ENCODE peak calls at places on chromosomes 12 and 14, in seven cellular contexts. A is thoracic aorta, Q is mucosa of descending colon, M is GM23248, W is BJ, Z is mammary epithelial cell, S is AG10803. T is an unnamed sample.

GRCh38 chr12:22180699-22181098 is 134.7 kb downstream of the CMAS start:
- DNase-seq in A (no peak), W (no peak), Q (no peak), Z (no peak), S (no peak), M (no peak), T (peak)

GRCh38 chr12:116133149-116133548 is 144.3 kb downstream of the MED13L start:
- DNase-seq in M (peak), W (no peak), Z (peak), Q (no peak), A (no peak), S (peak), T (no peak)

GRCh38 chr12:21941522-21942376 is 523 bp upstream of the ABCC9 start:
- DNase-seq in Q (peak), A (no peak), M (peak), Z (no peak), S (peak), W (no peak), T (no peak)

GRCh38 chr12:5220835-5221234 is 177.2 kb downstream of the KCNA5 start:
- DNase-seq in S (peak), A (no peak), Q (no peak), Z (peak), M (no peak), W (no peak), T (no peak)

GRCh38 chr12:55637467-55637866 is 775 bp downstream of the OR10P1 start:
- DNase-seq in A (no peak), Z (no peak), M (no peak), S (no peak), Q (no peak), W (no peak), T (no peak)

GRCh38 chr12:108099778-108100177 is 29.3 kb upstream of the WSCD2 start:
- DNase-seq in Z (no peak), A (no peak), M (no peak), Q (no peak), W (no peak), S (no peak), T (no peak)

GRCh38 chr14:93018401-93018800 is 95.5 kb downstream of the CHGA start:
- DNase-seq in A (no peak), Z (no peak), Q (no peak), W (no peak), M (peak), S (peak), T (no peak)

GRCh38 chr12:13181375-13182070 is 15.0 kb upstream of the EMP1 start:
- DNase-seq in M (no peak), Z (no peak), S (no peak), A (no peak), Q (no peak), W (no peak), T (no peak)

GRCh38 chr12:96249196-96250118 is 55.3 kb downstream of the ELK3 start:
- DNase-seq in A (no peak), S (peak), M (peak), W (no peak), Z (no peak), Q (no peak), T (no peak)

GRCh38 chr12:8709124-8709830 is 11.5 kb downstream of the RIMKLB start:
- DNase-seq in S (peak), A (no peak), Z (no peak), W (peak), Q (peak), M (peak), T (peak)

GRCh38 chr14:59679872-59680271 is 103.3 kb upstream of the CCDC175 start:
- DNase-seq in Z (no peak), W (peak), S (peak), A (peak), M (peak), Q (no peak), T (no peak)

GRCh38 chr12:82144505-82144904 is 213.7 kb downstream of the CCDC59 start:
- DNase-seq in A (no peak), W (no peak), M (peak), Q (no peak), S (no peak), Z (no peak), T (no peak)

GRCh38 chr14:24312736-24313507 is 1.6 kb downstream of the LTB4R start:
- DNase-seq in S (no peak), Z (no peak), W (no peak), Q (no peak), M (no peak), A (no peak), T (peak)

GRCh38 chr14:61132336-61132735 is 148.8 kb downstream of the TMEM30B start:
- DNase-seq in M (no peak), Q (no peak), W (no peak), Z (no peak), S (peak), A (no peak), T (no peak)

GRCh38 chr14:72543325-72543724 is 350.6 kb downstream of the DPF3 start:
- DNase-seq in S (peak), W (no peak), A (no peak), Q (no peak), M (no peak), Z (no peak), T (no peak)

GRCh38 chr14:95044463-95045254 is 112.7 kb downstream of the DICER1 start:
- DNase-seq in Z (no peak), S (no peak), W (no peak), Q (no peak), M (no peak), A (no peak), T (no peak)

GRCh38 chr12:105945935-105946334 is 192.8 kb downstream of the NUAK1 start:
- DNase-seq in S (peak), A (no peak), Z (no peak), W (no peak), Q (no peak), M (no peak), T (no peak)

GRCh38 chr14:104293851-104294627 is 155.7 kb downstream of the KIF26A start:
- DNase-seq in Q (peak), Z (no peak), M (peak), W (no peak), A (no peak), S (no peak), T (no peak)

GRCh38 chr14:99570542-99571302 is 33.3 kb downstream of the CCDC85C start:
- DNase-seq in A (no peak), S (no peak), Q (no peak), M (no peak), Z (no peak), W (no peak), T (no peak)

GRCh38 chr12:76413121-76413520 is 64.9 kb upstream of the BBS10 start:
- DNase-seq in W (no peak), Z (peak), M (no peak), S (no peak), Q (no peak), A (no peak), T (no peak)

GRCh38 chr14:56341766-56342418 is 223.7 kb downstream of the PELI2 start:
- DNase-seq in S (peak), M (peak), Q (no peak), W (no peak), Z (no peak), A (no peak), T (no peak)

GRCh38 chr14:35213869-35214387 is 78.3 kb upstream of the PSMA6 start:
- DNase-seq in Z (peak), A (no peak), S (peak), Q (no peak), M (peak), W (no peak), T (no peak)

GRCh38 chr12:106187842-106188241 is 49.1 kb upstream of the NUAK1 start:
- DNase-seq in A (no peak), Z (no peak), S (no peak), W (no peak), Q (no peak), M (no peak), T (no peak)

GRCh38 chr12:31498424-31498823 is 92.5 kb downstream of the DENND5B start:
- DNase-seq in A (no peak), M (no peak), Q (no peak), Z (no peak), S (no peak), W (no peak), T (no peak)

GRCh38 chr12:57738142-57738474 is 434 bp downstream of the AGAP2 start:
- DNase-seq in A (no peak), Q (no peak), M (no peak), W (no peak), S (no peak), Z (no peak), T (no peak)

GRCh38 chr12:126784328-126784921 is 1482.5 kb upstream of the TMEM132C start:
- DNase-seq in Q (no peak), M (peak), Z (peak), S (peak), A (no peak), W (no peak), T (peak)

GRCh38 chr12:120702629-120703028 is 7.6 kb upstream of the UNC119B start:
- DNase-seq in Q (no peak), M (no peak), S (no peak), W (no peak), Z (no peak), A (no peak), T (no peak)

GRCh38 chr14:86543531-86543930 is 1013.6 kb downstream of the FLRT2 start:
- DNase-seq in M (no peak), Q (no peak), W (no peak), A (no peak), Z (no peak), S (peak), T (no peak)

GRCh38 chr12:124828264-124829007 is 35.2 kb downstream of the SCARB1 start:
- DNase-seq in S (peak), M (peak), Z (peak), Q (peak), A (no peak), W (no peak), T (no peak)

GRCh38 chr14:93042968-93043940 is 72.5 kb downstream of the ITPK1 start:
- DNase-seq in M (peak), Q (peak), S (peak), Z (peak), A (peak), W (peak), T (peak)

GRCh38 chr12:110269622-110270124 is 11.4 kb upstream of the ATP2A2 start:
- DNase-seq in A (no peak), M (peak), W (no peak), Q (no peak), Z (peak), S (peak), T (no peak)

GRCh38 chr14:50082784-50083466 is 33.4 kb downstream of the VCPKMT start:
- DNase-seq in Q (peak), Z (peak), A (no peak), S (no peak), W (no peak), M (no peak), T (peak)

GRCh38 chr12:90899456-90900182 is 55.4 kb downstream of the CCER1 start:
- DNase-seq in A (no peak), Z (peak), M (peak), Q (no peak), S (peak), W (no peak), T (no peak)

GRCh38 chr12:93530358-93530757 is 42.1 kb upstream of the SOCS2 start:
- DNase-seq in S (no peak), Z (no peak), W (no peak), Q (no peak), M (no peak), A (no peak), T (no peak)

GRCh38 chr14:24398943-24399801 is at the start of gene NYNRIN:
- DNase-seq in M (peak), S (no peak), Z (no peak), W (no peak), A (no peak), Q (peak), T (no peak)

DNA sequence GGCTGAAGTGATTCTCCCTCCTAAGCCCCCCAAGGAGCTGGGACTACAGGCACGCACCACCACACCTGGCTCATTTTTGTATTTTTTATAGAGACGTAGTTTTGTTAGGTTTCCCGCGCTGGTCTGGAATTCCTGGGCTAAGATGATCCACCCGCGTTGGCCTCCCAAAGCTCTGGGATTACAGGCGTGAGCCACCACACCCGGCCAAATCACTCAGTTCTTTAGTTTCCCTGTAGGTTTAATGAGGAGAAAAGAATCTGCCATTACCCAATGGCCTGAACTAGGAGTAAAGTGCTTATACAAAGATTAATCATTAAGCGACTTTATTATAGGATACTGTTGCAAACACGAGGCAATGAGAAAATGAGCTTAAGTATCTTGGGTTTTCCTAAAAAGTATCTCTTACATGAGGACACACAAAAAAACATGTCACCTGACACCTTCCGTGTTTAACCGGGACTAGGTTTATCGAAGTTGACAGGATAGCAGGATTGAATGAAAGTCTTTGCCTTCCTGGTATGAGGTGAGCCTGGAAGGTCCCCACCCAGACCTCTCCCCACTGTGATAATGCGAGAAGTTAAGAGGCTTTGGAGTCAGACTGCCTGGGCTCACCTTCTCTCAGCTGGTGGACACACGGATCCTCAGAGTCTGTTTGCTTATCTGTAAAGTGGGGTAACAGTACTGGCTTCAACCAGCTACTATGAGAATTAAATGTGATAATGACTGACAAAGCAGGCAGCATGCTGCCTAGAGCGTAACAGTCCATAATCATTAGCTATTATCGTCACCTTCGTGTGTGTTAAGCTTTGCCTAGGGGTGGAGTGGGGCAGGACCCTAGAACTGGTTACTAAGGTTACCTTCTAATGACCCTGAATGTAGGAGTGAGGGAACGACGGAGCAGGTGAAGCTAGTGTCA is 133.6 kb upstream of the KRAS start:
- DNase-seq in S (no peak), Q (peak), W (no peak), Z (no peak), A (no peak), M (no peak), T (no peak)
- H3K4me3 ChIP-seq in S (peak), Q (no peak), W (peak), Z (no peak), A (peak), M (peak), T (no peak)

GRCh38 chr14:77324289-77324688 is 3.5 kb downstream of the GSTZ1 start:
- DNase-seq in S (no peak), M (no peak), Q (no peak), A (no peak), Z (no peak), W (no peak), T (no peak)
- H3K4me3 ChIP-seq in S (no peak), M (no peak), Q (no peak), A (no peak), Z (no peak), W (no peak), T (no peak)

GRCh38 chr12:6827982-6828670 is at the start of gene P3H3:
- DNase-seq in A (no peak), W (no peak), M (peak), Q (no peak), Z (no peak), S (peak), T (no peak)

GRCh38 chr12:6826734-6827436 is 1.3 kb upstream of the P3H3 start:
- DNase-seq in A (no peak), W (no peak), S (no peak), M (no peak), Q (no peak), Z (no peak), T (no peak)

GRCh38 chr12:6828671-6829531 is 694 bp downstream of the P3H3 start:
- DNase-seq in Q (peak), Z (no peak), S (peak), M (peak), A (no peak), W (no peak), T (no peak)

GRCh38 chr12:6826125-6826733 is 2.0 kb upstream of the P3H3 start:
- DNase-seq in M (no peak), A (no peak), Z (no peak), S (no peak), Q (no peak), W (no peak), T (no peak)

GRCh38 chr12:6827437-6827894 is 741 bp upstream of the P3H3 start:
- DNase-seq in Q (peak), W (peak), M (peak), A (peak), Z (peak), S (peak), T (no peak)
- H3K4me3 ChIP-seq in Q (no peak), W (peak), M (peak), A (peak), Z (no peak), S (peak), T (no peak)

DNA sequence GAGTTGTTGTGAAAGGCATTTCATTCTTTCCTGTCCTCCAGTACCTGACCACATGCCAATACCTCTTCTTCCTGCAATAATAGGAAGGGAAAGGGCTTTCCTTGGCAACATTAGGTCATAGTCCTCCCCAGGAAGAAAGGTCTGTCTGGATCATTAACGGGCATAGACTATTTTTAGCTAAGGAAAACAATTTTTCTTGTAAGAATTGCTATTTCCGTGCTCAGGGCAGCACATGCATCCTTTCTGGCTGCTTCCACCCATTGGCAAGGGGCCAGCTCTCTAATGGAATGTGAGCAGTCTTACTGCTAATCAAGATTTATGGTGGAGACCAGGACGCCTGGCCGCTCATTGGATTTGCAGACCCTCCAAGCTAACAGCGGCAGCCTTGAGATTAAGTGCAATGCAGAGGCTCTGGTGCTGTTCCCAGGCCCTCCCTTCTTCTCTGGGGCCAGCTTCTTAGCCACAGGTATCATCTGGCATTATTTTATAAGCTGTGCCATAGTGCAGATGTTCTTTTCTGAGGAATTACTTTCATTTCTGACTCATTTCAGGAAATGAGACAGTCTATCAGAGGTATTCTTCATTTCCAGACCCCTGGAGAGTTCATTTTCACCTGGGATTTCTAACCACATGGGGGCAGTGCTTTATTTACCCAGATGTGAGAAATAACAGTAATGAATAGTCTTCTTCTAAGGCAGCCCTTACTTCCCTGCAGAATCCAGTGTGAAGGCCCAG is 52.9 kb downstream of the ANO6 start:
- DNase-seq in S (peak), Q (peak), W (peak), M (peak), A (peak), Z (peak), T (peak)
- H3K4me3 ChIP-seq in S (peak), Q (no peak), W (no peak), M (peak), A (peak), Z (no peak), T (no peak)

GRCh38 chr14:73752297-73752992 is 38.3 kb upstream of the PNMA1 start:
- DNase-seq in A (peak), Q (peak), W (peak), S (peak), M (peak), Z (peak), T (peak)
- H3K4me3 ChIP-seq in A (peak), Q (no peak), W (no peak), S (no peak), M (no peak), Z (no peak), T (peak)

DNA sequence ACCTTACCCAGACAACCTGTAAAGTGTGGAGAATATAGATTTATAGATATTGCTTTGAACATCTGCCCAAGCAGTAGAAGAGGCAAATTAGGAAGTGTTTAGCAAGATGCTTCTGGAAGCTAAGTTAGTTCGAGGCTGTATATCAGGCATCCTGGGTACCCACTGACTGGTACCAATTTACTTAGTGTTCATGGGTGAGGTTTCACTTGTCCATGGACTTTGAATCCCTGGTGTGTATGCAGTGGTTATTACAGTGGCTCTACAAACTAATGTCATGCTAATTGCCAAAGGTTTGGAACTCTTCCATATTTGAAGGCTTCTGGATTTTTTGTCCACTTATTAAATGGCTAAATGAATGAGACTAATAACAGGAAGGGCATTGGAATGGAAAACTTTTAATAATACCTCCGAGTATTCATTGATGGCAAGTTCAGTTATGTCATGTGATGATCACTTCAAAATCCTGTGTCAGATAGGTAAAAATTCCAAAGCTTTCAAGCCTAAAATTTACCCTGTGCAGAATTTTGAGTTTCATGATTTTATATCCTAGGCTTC is at the start of gene OR4E2:
- DNase-seq in Z (no peak), M (no peak), Q (no peak), A (no peak), W (no peak), S (no peak), T (no peak)
- H3K4me3 ChIP-seq in Z (no peak), M (no peak), Q (no peak), A (no peak), W (no peak), S (no peak), T (no peak)

GRCh38 chr12:3489057-3489456 is 1.9 kb upstream of the PRMT8 start:
- DNase-seq in W (no peak), S (peak), Q (no peak), A (no peak), Z (peak), M (peak), T (no peak)

GRCh38 chr12:3493225-3494049 is 2.4 kb downstream of the PRMT8 start:
- DNase-seq in S (no peak), W (no peak), A (no peak), Z (no peak), M (no peak), Q (no peak), T (no peak)

GRCh38 chr12:3492868-3493224 is 1.8 kb downstream of the PRMT8 start:
- DNase-seq in M (no peak), Q (no peak), A (no peak), W (no peak), Z (no peak), S (no peak), T (no peak)

GRCh38 chr12:3490848-3491382 is at the start of gene PRMT8:
- DNase-seq in A (no peak), S (no peak), Z (peak), Q (no peak), M (peak), W (no peak), T (no peak)

GRCh38 chr12:3491938-3492867 is 1.2 kb downstream of the PRMT8 start:
- DNase-seq in M (peak), W (no peak), Q (no peak), S (peak), Z (peak), A (no peak), T (peak)
- H3K4me3 ChIP-seq in M (no peak), W (no peak), Q (no peak), S (no peak), Z (peak), A (no peak), T (no peak)

GRCh38 chr14:78567343-78567742 is 397.2 kb downstream of the NRXN3 start:
- DNase-seq in S (peak), Q (no peak), A (no peak), M (peak), Z (no peak), W (no peak), T (no peak)
- H3K4me3 ChIP-seq in S (no peak), Q (no peak), A (no peak), M (no peak), Z (no peak), W (no peak), T (no peak)

GRCh38 chr14:77710364-77710763 is 2.5 kb downstream of the SLIRP start:
- DNase-seq in Z (no peak), Q (no peak), A (no peak), M (no peak), W (no peak), S (no peak), T (no peak)
- H3K4me3 ChIP-seq in Z (no peak), Q (no peak), A (no peak), M (no peak), W (no peak), S (no peak), T (no peak)

T was measured in GM12865.